ENCODE peak calls at places on chromosomes 5 and 9, in ten cellular contexts. U, T, M, Z, V, A, F, C, L and G are unnamed samples.

GRCh38 chr5:135462304-135462703 is 10.2 kb upstream of the TIFAB start:
- DNase-seq in U (peak; percentile 31), Z (peak; percentile 23), V (peak; percentile 61), F (peak; percentile 54), T (no peak), L (no peak), C (peak; percentile 97), A (peak; percentile 1), M (peak; percentile 65), G (peak; percentile 94)

GRCh38 chr5:61496406-61497307 is 164.6 kb downstream of the ZSWIM6 start:
- DNase-seq in U (no peak), F (no peak), M (no peak), L (no peak), V (no peak), Z (no peak), T (no peak), A (no peak), C (no peak), G (peak; percentile 82)

GRCh38 chr9:77019010-77019809 is at the start of gene FOXB2:
- DNase-seq in A (no peak), C (peak; percentile 70), Z (no peak), F (no peak), L (no peak), M (no peak), U (no peak), T (no peak), V (no peak), G (peak; percentile 45)

GRCh38 chr5:90263102-90263501 is 146.5 kb downstream of the CETN3 start:
- DNase-seq in U (no peak), A (no peak), F (no peak), Z (no peak), M (no peak), L (no peak), V (no peak), T (no peak), C (no peak), G (no peak)

GRCh38 chr5:158812381-158812780 is 287.3 kb downstream of the EBF1 start:
- DNase-seq in Z (peak; percentile 42), A (no peak), M (no peak), T (peak; percentile 18), U (peak; percentile 33), F (peak; percentile 75), C (peak; percentile 44), V (no peak), L (peak; percentile 22), G (no peak)

GRCh38 chr5:1409386-1410110 is 35.7 kb downstream of the SLC6A3 start:
- DNase-seq in C (peak; percentile 78), U (no peak), T (peak; percentile 13), A (no peak), M (peak; percentile 24), V (peak; percentile 12), L (no peak), F (peak; percentile 29), Z (no peak), G (peak; percentile 83)

GRCh38 chr9:97563458-97564135 is 62.1 kb downstream of the TMOD1 start:
- DNase-seq in Z (no peak), V (no peak), A (no peak), M (no peak), U (no peak), C (no peak), L (no peak), F (peak; percentile 57), T (no peak), G (no peak)

GRCh38 chr5:75018805-75019587 is 33.4 kb downstream of the GCNT4 start:
- DNase-seq in U (no peak), T (no peak), C (no peak), F (no peak), V (peak; percentile 44), L (no peak), M (peak; percentile 65), A (no peak), Z (no peak), G (no peak)

GRCh38 chr9:130694205-130694604 is 625 bp downstream of the EXOSC2 start:
- DNase-seq in C (no peak), V (peak; percentile 39), L (no peak), Z (no peak), M (no peak), U (no peak), F (no peak), T (no peak), A (no peak), G (no peak)